ENCODE peak calls at places on chromosomes 13 and 19, in six cellular contexts. E is prostate gland, M is H1, T is HL-60, Z is stomach, J is spleen. U is an unnamed sample.

GRCh38 chr13:37417042-37417441 is 181.5 kb downstream of the POSTN start:
- DNase-seq in T (no peak), J (no peak), Z (no peak), M (no peak), E (no peak), U (no peak)

GRCh38 chr19:18418725-18419194 is 438 bp upstream of the SSBP4 start:
- DNase-seq in J (peak), M (no peak), E (no peak), T (peak), Z (no peak), U (no peak)

GRCh38 chr19:16449330-16449961 is 22.3 kb downstream of the EPS15L1 start:
- DNase-seq in T (peak), J (no peak), Z (no peak), M (no peak), E (no peak), U (peak)

GRCh38 chr13:37187110-37187509 is 81.6 kb upstream of the CSNK1A1L start:
- DNase-seq in J (no peak), M (no peak), Z (no peak), T (no peak), E (no peak), U (no peak)

GRCh38 chr19:43476606-43477005 is 11.2 kb upstream of the LYPD3 start:
- DNase-seq in Z (no peak), J (no peak), T (no peak), M (no peak), E (no peak), U (no peak)

GRCh38 chr19:33860691-33861090 is 64.0 kb downstream of the KCTD15 start:
- DNase-seq in T (no peak), Z (no peak), M (no peak), E (no peak), J (peak), U (no peak)

GRCh38 chr19:17402982-17403855 is 2.2 kb downstream of the BST2 start:
- DNase-seq in M (no peak), E (no peak), T (no peak), Z (no peak), J (no peak), U (peak)

GRCh38 chr19:5623397-5624153 is 692 bp downstream of the SAFB start:
- DNase-seq in E (no peak), T (no peak), J (no peak), Z (no peak), M (no peak), U (no peak)

GRCh38 chr19:8988204-8988603 is 22.0 kb downstream of the MUC16 start:
- DNase-seq in J (peak), M (no peak), E (no peak), Z (no peak), T (no peak), U (no peak)

GRCh38 chr13:34654682-34655081 is 287.4 kb upstream of the NBEA start:
- DNase-seq in J (no peak), T (no peak), M (no peak), Z (no peak), E (no peak), U (no peak)

GRCh38 chr13:64332048-64332447 is 2898.1 kb downstream of the PCDH9 start:
- DNase-seq in E (no peak), Z (no peak), T (no peak), M (no peak), J (no peak), U (no peak)

GRCh38 chr19:50759886-50760285 is 10.4 kb upstream of the GPR32 start:
- DNase-seq in J (no peak), T (no peak), M (no peak), E (no peak), Z (no peak), U (no peak)

GRCh38 chr19:38499532-38499931 is 66.0 kb downstream of the RYR1 start:
- DNase-seq in T (no peak), J (no peak), M (no peak), E (no peak), Z (no peak), U (peak)

GRCh38 chr13:91456837-91457236 is 58.4 kb downstream of the GPC5 start:
- DNase-seq in M (no peak), J (no peak), T (no peak), Z (no peak), E (no peak), U (no peak)

GRCh38 chr19:51127032-51127431 is 2.3 kb downstream of the SIGLEC9 start:
- DNase-seq in T (no peak), M (no peak), J (peak), E (no peak), Z (no peak), U (no peak)

GRCh38 chr13:99227909-99228688 is 27.4 kb downstream of the UBAC2 start:
- DNase-seq in M (no peak), J (no peak), E (no peak), Z (no peak), T (peak), U (peak)

GRCh38 chr19:53365899-53366493 is 491 bp downstream of the ZNF525 start:
- DNase-seq in E (peak), T (no peak), M (no peak), Z (no peak), J (peak), U (peak)

GRCh38 chr19:14368011-14368513 is 13.2 kb upstream of the ADGRE5 start:
- DNase-seq in M (no peak), E (no peak), J (no peak), T (no peak), Z (no peak), U (no peak)

GRCh38 chr13:102830646-102831045 is 15.2 kb upstream of the ERCC5 start:
- DNase-seq in J (no peak), Z (peak), T (no peak), M (no peak), E (peak), U (no peak)

GRCh38 chr13:113138792-113139551 is 16.4 kb downstream of the F10 start:
- DNase-seq in J (no peak), M (no peak), T (peak), E (no peak), Z (peak), U (peak)

GRCh38 chr13:113794764-113795173 is 35.7 kb downstream of the TMEM255B start:
- DNase-seq in E (no peak), M (no peak), T (no peak), J (peak), Z (no peak), U (peak)

GRCh38 chr19:49064768-49065611 is at the start of gene NTF4:
- DNase-seq in T (no peak), M (no peak), E (peak), Z (peak), J (no peak), U (peak)
- TF ChIP-seq POLR2AphosphoS5 in T (no peak), M (no peak), E (no peak), Z (no peak), J (no peak), U (no peak)

DNA sequence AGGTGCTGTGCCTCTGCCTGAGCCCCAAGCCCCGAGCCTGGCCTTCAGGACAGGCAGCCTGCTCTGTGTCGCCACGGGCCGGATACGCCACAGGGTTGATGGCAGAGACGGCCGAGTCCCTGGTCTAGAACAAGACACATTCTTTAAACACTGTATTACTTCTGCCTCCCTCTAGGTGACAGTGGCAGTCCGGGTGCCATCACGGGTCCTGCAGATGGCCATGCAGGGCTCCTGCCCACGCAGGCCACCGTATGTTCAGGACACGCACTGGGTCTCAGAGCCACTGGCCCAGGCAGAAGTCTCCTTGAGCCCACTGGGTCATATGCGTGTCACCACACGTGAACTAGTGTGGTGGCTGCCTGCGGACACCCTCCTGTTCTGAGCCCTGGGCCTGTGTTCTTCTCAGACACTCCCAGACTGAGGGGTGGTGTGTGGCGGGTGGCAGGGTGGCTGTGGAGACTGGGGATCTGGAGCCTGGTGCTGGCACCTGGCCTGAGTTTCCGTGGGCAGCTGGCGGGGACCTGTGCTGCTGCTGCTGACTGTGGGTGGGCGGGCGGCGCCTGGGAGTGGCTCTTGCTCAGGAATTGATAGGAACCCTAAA is 4.4 kb downstream of the PLEKHJ1 start:
- DNase-seq in Z (no peak), T (peak), J (no peak), E (no peak), M (no peak), U (no peak)
- TF ChIP-seq POLR2AphosphoS5 in Z (peak), T (peak), J (peak), E (no peak), M (no peak), U (no peak)

DNA sequence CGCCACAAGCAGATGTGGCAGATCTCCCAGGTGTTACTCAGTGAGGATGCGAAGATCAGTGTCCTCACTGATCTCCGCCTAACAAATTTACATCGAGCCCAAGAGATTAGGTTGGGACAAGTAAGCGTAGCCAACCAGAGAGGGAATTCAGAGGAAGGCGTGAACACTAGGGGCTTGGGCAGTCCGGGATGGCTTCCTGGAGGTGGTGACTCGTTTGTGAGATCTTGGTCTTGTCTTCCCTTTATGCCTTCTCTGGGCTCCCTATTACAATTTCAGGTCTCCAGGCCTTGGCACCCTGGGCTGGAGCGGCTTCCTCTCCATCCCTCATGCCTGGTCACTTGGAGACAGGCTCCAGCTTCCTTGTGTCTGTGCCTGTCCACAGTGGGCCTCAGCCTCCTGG is 6.2 kb downstream of the SF3A2 start:
- DNase-seq in T (no peak), M (no peak), J (no peak), Z (no peak), E (no peak), U (no peak)
- TF ChIP-seq POLR2AphosphoS5 in T (no peak), M (peak), J (no peak), Z (no peak), E (no peak), U (no peak)

DNA sequence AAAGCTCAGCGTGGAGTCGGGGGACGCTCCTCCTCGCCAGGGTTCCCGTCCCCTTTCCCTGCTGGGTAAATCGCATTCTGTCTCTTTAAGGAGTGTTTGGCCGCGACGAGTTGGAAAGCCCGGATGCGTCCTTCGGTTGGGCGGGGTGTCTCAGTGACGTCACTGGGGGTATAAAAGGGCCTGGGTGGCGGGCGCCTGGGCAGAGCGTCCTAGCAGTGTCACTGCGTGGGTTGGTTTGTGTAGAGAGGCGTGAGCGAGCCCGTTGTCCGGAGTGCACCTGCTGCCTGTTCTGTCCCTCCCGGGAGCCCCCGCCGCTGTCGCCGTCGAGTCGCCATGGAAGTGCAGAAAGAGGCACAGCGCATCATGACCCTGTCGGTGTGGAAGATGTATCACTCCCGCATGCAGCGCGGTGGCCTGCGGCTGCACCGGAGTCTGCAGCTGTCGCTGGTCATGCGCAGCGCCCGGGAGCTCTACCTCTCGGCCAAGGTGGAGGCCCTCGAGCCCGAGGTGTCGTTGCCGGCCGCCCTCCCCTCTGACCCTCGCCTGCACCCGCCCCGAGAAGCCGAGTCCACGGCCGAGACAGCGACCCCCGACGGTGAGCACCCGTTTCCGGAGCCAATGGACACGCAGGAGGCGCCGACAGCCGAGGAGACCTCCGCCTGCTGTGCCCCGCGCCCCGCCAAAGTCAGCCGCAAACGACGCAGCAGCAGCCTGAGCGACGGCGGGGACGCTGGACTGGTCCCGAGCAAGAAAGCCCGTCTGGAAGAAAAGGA is 2.8 kb downstream of the IER2 start:
- DNase-seq in E (peak), J (peak), Z (peak), M (no peak), T (peak), U (peak)
- TF ChIP-seq POLR2AphosphoS5 in E (peak), J (peak), Z (peak), M (peak), T (peak), U (peak)

GRCh38 chr19:55368701-55369563 is 1.3 kb downstream of the IL11 start:
- DNase-seq in Z (no peak), T (no peak), J (no peak), M (no peak), E (no peak), U (peak)
- TF ChIP-seq POLR2AphosphoS5 in Z (no peak), T (no peak), J (no peak), M (no peak), E (no peak), U (no peak)

GRCh38 chr19:2477732-2478191 is 1.8 kb downstream of the GADD45B start:
- DNase-seq in J (peak), M (no peak), E (peak), T (peak), Z (no peak), U (peak)
- TF ChIP-seq POLR2AphosphoS5 in J (peak), M (no peak), E (no peak), T (no peak), Z (peak), U (peak)

DNA sequence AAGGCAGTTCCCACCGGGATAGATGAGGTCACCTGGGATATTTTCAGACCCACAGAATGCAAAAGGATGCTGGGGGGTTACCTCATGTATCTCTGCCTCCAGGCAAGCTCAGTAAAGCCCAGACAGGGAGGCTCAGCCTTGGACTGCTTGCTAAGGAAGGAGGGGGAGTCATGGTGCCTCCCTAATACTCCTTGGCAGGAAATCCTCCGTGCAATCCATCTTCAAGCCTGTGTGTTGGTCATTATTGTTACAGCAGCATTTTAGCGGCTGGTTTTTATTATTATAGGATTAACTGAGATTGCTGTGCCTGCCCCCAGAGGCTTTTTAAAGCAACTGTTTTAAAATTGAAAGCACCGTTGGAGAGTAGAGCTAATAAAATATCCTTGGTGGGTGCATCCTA is 188.5 kb upstream of the UBL3 start:
- DNase-seq in T (no peak), E (no peak), M (no peak), Z (no peak), J (no peak), U (no peak)
- TF ChIP-seq POLR2AphosphoS5 in T (no peak), E (no peak), M (no peak), Z (no peak), J (no peak), U (no peak)

GRCh38 chr13:39637890-39638289 is 17.6 kb upstream of the COG6 start:
- DNase-seq in E (no peak), Z (no peak), T (no peak), J (no peak), M (no peak), U (no peak)
- TF ChIP-seq POLR2AphosphoS5 in E (no peak), Z (no peak), T (no peak), J (no peak), M (no peak), U (no peak)

DNA sequence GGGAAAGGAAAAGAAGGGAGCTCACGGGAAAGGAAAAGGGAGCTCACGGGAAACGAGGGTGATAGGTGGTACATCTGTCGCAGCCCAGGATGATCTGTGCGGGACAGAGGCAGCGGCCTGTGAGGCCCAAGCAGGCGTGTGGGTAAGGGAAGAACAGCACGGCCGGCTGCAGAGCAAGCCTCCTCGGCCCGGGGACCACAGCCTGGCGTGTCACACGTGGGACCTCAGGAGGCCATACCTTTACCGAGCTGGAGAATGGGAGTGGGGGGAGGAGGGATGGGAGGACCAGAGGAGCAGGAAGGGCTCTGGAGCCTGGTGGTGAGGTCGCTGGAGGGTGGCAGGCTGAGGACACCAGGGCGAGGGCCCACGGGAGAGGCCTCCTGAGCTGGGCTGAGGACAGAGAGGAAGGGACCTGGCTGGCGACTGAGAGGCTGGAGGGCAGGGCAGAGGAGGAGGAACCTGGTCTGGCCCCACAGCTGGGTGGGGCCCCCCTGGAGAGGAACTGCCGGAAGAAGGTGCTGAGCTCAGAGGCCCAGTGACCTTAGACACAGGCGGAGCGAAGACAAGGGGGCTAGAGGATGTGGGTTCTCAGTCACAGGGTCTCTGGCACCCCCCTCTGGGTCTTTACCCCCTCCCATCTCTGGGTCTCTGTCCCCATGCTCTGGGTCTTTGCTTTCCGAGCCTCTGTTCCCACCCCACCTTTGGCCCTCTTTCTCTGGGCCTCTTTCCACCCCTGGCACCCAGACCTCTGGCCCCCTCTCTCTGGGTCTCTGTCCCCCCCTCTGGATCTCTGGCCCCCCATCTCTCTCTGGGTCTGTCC is 2.9 kb upstream of the FTL start:
- DNase-seq in M (no peak), E (peak), J (peak), Z (peak), T (peak), U (peak)
- TF ChIP-seq POLR2AphosphoS5 in M (peak), E (no peak), J (peak), Z (peak), T (peak), U (peak)

GRCh38 chr19:10923503-10924076 is 4.8 kb downstream of the YIPF2 start:
- DNase-seq in E (no peak), M (no peak), T (no peak), Z (no peak), J (no peak), U (peak)
- TF ChIP-seq POLR2AphosphoS5 in E (no peak), M (peak), T (no peak), Z (no peak), J (no peak), U (no peak)